ENCODE peak calls at places on chromosome 17, in eight cellular contexts. C is prostate gland, A is mammary epithelial cell, O is upper lobe of right lung, X is A549, W is uterus, U is heart left ventricle, E is heart right ventricle. K is an unnamed sample.

GRCh38 chr17:64063766-64064224 is 43.4 kb upstream of the ICAM2 start:
- DNase-seq in O (peak), W (peak), U (peak), X (peak), E (peak), C (peak), A (no peak), K (no peak)

GRCh38 chr17:75159196-75160031 is 5.1 kb upstream of the JPT1 start:
- DNase-seq in U (no peak), O (no peak), X (peak), A (peak), C (no peak), E (no peak), W (no peak), K (peak)

GRCh38 chr17:57536789-57537523 is 208.1 kb downstream of the CCDC182 start:
- DNase-seq in A (no peak), X (no peak), E (no peak), W (no peak), C (no peak), O (no peak), U (no peak), K (no peak)

GRCh38 chr17:67477687-67478086 is 100.6 kb downstream of the PITPNC1 start:
- DNase-seq in W (no peak), C (no peak), O (no peak), U (no peak), E (no peak), A (peak), X (no peak), K (peak)

GRCh38 chr17:80068301-80069160 is 32.1 kb downstream of the CCDC40 start:
- DNase-seq in O (no peak), A (peak), E (peak), X (no peak), U (peak), W (peak), C (peak), K (no peak)

GRCh38 chr17:38741853-38742421 is 6.2 kb downstream of the PCGF2 start:
- DNase-seq in X (no peak), W (peak), O (peak), C (peak), A (peak), E (peak), U (peak), K (no peak)

GRCh38 chr17:27651411-27652345 is 20.7 kb downstream of the LGALS9 start:
- DNase-seq in C (peak), U (peak), W (peak), E (peak), A (peak), X (peak), O (no peak), K (no peak)

GRCh38 chr17:48160177-48160967 is 52.8 kb downstream of the SNX11 start:
- DNase-seq in W (no peak), X (no peak), U (no peak), A (no peak), O (no peak), E (no peak), C (no peak), K (no peak)

GRCh38 chr17:55161935-55162555 is 102.7 kb upstream of the HLF start:
- DNase-seq in A (peak), U (no peak), X (peak), O (no peak), E (no peak), W (no peak), C (no peak), K (peak)

GRCh38 chr17:57114085-57114673 is 29.1 kb downstream of the AKAP1 start:
- DNase-seq in A (no peak), U (peak), W (peak), X (peak), C (no peak), E (peak), O (no peak), K (peak)

GRCh38 chr17:65472602-65473001 is 88.8 kb downstream of the AXIN2 start:
- DNase-seq in C (no peak), W (peak), X (no peak), O (peak), E (no peak), U (no peak), A (no peak), K (no peak)

GRCh38 chr17:5948811-5949210 is 121.4 kb upstream of the WSCD1 start:
- DNase-seq in X (no peak), W (no peak), E (no peak), U (no peak), C (no peak), A (no peak), O (no peak), K (no peak)

GRCh38 chr17:73184133-73184993 is 8.5 kb upstream of the COG1 start:
- DNase-seq in W (no peak), C (no peak), E (no peak), U (no peak), A (no peak), X (no peak), O (no peak), K (no peak)

GRCh38 chr17:61635913-61636432 is 45.0 kb upstream of the NACA2 start:
- DNase-seq in X (peak), E (no peak), C (peak), W (no peak), A (peak), O (no peak), U (no peak), K (peak)

GRCh38 chr17:52106638-52107261 is 51.8 kb downstream of the CA10 start:
- DNase-seq in U (peak), W (peak), C (peak), A (peak), X (peak), O (no peak), E (peak), K (peak)

GRCh38 chr17:57988301-57989010 is 402 bp upstream of the VEZF1 start:
- DNase-seq in X (peak), U (peak), E (peak), O (peak), C (peak), W (peak), A (peak), K (peak)

GRCh38 chr17:40547785-40548478 is 17.3 kb downstream of the CCR7 start:
- DNase-seq in A (no peak), X (no peak), E (no peak), C (no peak), U (no peak), W (no peak), O (no peak), K (no peak)

GRCh38 chr17:45115871-45116270 is 16.4 kb downstream of the PLCD3 start:
- DNase-seq in C (no peak), E (no peak), U (no peak), W (no peak), O (no peak), A (no peak), X (no peak), K (no peak)

GRCh38 chr17:49646391-49647255 is 31.3 kb downstream of the SPOP start:
- DNase-seq in X (peak), O (no peak), C (no peak), U (no peak), W (peak), E (no peak), A (peak), K (peak)

GRCh38 chr17:39737761-39738567 is at the start of gene GRB7:
- DNase-seq in C (peak), E (no peak), A (peak), O (peak), X (peak), W (peak), U (no peak), K (peak)

GRCh38 chr17:33387406-33387805 is 94.3 kb upstream of the ASIC2 start:
- DNase-seq in U (no peak), A (no peak), O (no peak), C (no peak), E (no peak), W (no peak), X (no peak), K (no peak)
- TF ChIP-seq CTCF in U (no peak), A (no peak), O (no peak), C (no peak), E (no peak), W (no peak), X (no peak), K (no peak)

DNA sequence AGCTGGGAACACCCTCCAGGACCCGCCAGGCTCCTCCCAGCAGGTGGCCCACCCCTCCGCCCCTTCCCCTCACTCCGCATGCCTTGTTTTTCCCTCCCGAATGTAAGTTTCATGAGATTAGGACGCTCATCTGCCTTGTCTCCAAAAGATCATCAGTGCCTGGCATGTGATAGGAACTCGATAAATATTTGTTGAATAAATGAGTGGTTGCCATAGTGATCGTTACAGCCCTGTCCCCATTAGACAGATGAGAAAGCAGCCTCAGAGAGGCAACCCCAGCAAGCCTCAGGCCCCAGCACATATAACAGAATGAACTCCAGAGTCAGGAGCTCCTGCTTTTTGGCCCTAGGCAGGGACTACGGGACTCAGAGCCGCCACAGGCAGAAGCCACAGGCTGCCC is 5.0 kb downstream of the CAMKK1 start:
- DNase-seq in X (no peak), O (no peak), A (no peak), U (no peak), W (no peak), E (no peak), C (no peak), K (no peak)
- H3K27ac ChIP-seq in X (peak), O (peak), A (peak), U (peak), W (peak), E (peak), C (peak), K (peak)

GRCh38 chr17:2331303-2331702 is 5.0 kb downstream of the TSR1 start:
- DNase-seq in E (no peak), X (peak), A (no peak), U (no peak), O (no peak), W (no peak), C (no peak), K (no peak)
- TF ChIP-seq CTCF in E (no peak), X (no peak), A (no peak), U (no peak), O (no peak), W (no peak), C (no peak), K (no peak)

GRCh38 chr17:35539659-35540026 is 2.2 kb upstream of the SLFN12L start:
- DNase-seq in W (no peak), C (no peak), A (no peak), X (no peak), O (no peak), E (no peak), U (no peak), K (no peak)

GRCh38 chr17:35534694-35535093 is 2.8 kb downstream of the SLFN12L start:
- DNase-seq in O (no peak), A (no peak), E (no peak), X (no peak), C (no peak), U (no peak), W (no peak), K (no peak)

GRCh38 chr17:35537569-35538209 is at the start of gene SLFN12L:
- DNase-seq in W (no peak), C (no peak), O (no peak), U (no peak), E (no peak), X (no peak), A (no peak), K (no peak)

GRCh38 chr17:35540589-35541404 is 3.3 kb upstream of the SLFN12L start:
- DNase-seq in A (no peak), U (peak), C (no peak), E (peak), W (no peak), O (peak), X (no peak), K (peak)

GRCh38 chr17:35536664-35537160 is 766 bp downstream of the SLFN12L start:
- DNase-seq in W (no peak), C (no peak), U (no peak), X (no peak), E (no peak), O (no peak), A (no peak), K (no peak)
- H3K27ac ChIP-seq in W (peak), C (no peak), U (no peak), X (no peak), E (peak), O (peak), A (no peak), K (no peak)

GRCh38 chr17:60601443-60602384 is 1.7 kb downstream of the PPM1D start:
- DNase-seq in W (peak), C (peak), E (peak), A (peak), O (no peak), X (peak), U (peak), K (peak)
- TF ChIP-seq CTCF in W (no peak), C (no peak), E (no peak), A (no peak), O (no peak), X (peak), U (no peak), K (peak)

GRCh38 chr17:77779711-77780539 is 178.6 kb upstream of the TNRC6C start:
- DNase-seq in A (no peak), E (no peak), W (no peak), O (no peak), C (peak), U (peak), X (no peak), K (no peak)
- H3K27ac ChIP-seq in A (no peak), E (peak), W (no peak), O (no peak), C (peak), U (no peak), X (no peak), K (peak)

GRCh38 chr17:81510798-81511549 is 1.6 kb downstream of the ACTG1 start:
- DNase-seq in E (no peak), A (no peak), W (no peak), U (no peak), O (no peak), X (peak), C (no peak), K (no peak)
- TF ChIP-seq CTCF in E (no peak), A (no peak), W (no peak), U (no peak), O (no peak), X (no peak), C (no peak), K (no peak)

GRCh38 chr17:44038604-44039007 is 23.8 kb upstream of the TMEM101 start:
- DNase-seq in A (peak), U (no peak), W (no peak), C (no peak), X (no peak), O (no peak), E (no peak), K (no peak)
- H3K27ac ChIP-seq in A (no peak), U (no peak), W (no peak), C (no peak), X (no peak), O (no peak), E (no peak), K (peak)

GRCh38 chr17:7425316-7425715 is at the start of gene SPEM2:
- DNase-seq in X (no peak), U (no peak), W (no peak), A (no peak), E (no peak), C (no peak), O (no peak), K (no peak)
- TF ChIP-seq CTCF in X (no peak), U (no peak), W (no peak), A (no peak), E (no peak), C (no peak), O (no peak), K (no peak)

GRCh38 chr17:8557176-8557806 is 73.2 kb downstream of the MYH10 start:
- DNase-seq in O (no peak), X (no peak), U (no peak), C (no peak), W (no peak), A (no peak), E (no peak), K (no peak)
- H3K27ac ChIP-seq in O (no peak), X (no peak), U (no peak), C (no peak), W (no peak), A (no peak), E (no peak), K (no peak)

K was measured in RWPE1.